ENCODE peak calls at places on chromosomes 7 and 10, in seven cellular contexts. G is AG09319, L is progenitor cell of endocrine pancreas, S is dorsolateral prefrontal cortex, M is colonic mucosa, A is fibroblast of lung, F is fibroblast of pulmonary artery. H is an unnamed sample.

GRCh38 chr10:122460891-122461293 is 461 bp upstream of the HTRA1 start:
- DNase-seq in G (no peak), L (no peak), S (no peak), M (no peak), A (no peak), F (no peak), H (no peak)

GRCh38 chr10:4240641-4241197 is 455.7 kb upstream of the KLF6 start:
- DNase-seq in G (peak; percentile 34), L (no peak), S (no peak), M (no peak), A (peak; percentile 72), F (peak; percentile 81), H (no peak)

GRCh38 chr7:25007668-25008067 is 27.7 kb upstream of the OSBPL3 start:
- DNase-seq in G (no peak), L (no peak), S (no peak), M (no peak), A (no peak), F (no peak), H (no peak)

GRCh38 chr7:42274052-42274451 is 37.0 kb upstream of the GLI3 start:
- DNase-seq in G (no peak), L (no peak), S (no peak), M (no peak), A (peak; percentile 97), F (peak; percentile 73), H (peak; percentile 80)

GRCh38 chr10:112446055-112446854 is 459 bp downstream of the ZDHHC6 start:
- DNase-seq in G (no peak), L (no peak), S (no peak), M (peak; percentile 33), A (peak; percentile 17), F (peak; percentile 15), H (peak; percentile 19)

GRCh38 chr7:103857435-103857834 is 132.0 kb downstream of the RELN start:
- DNase-seq in G (no peak), L (no peak), S (no peak), M (no peak), A (no peak), F (no peak), H (no peak)

GRCh38 chr7:24472093-24472492 is 101.2 kb upstream of the PALS2 start:
- DNase-seq in G (no peak), L (no peak), S (no peak), M (no peak), A (no peak), F (no peak), H (no peak)

GRCh38 chr7:37448637-37449331 is at the start of gene ELMO1:
- DNase-seq in G (no peak), L (peak; percentile 58), S (peak; percentile 53), M (peak; percentile 67), A (peak; percentile 50), F (peak; percentile 44), H (no peak)

GRCh38 chr10:78381072-78381471 is 347.4 kb downstream of the RPS24 start:
- DNase-seq in G (no peak), L (no peak), S (no peak), M (no peak), A (no peak), F (no peak), H (no peak)

GRCh38 chr10:123478112-123478511 is 188.0 kb upstream of the GPR26 start:
- DNase-seq in G (no peak), L (no peak), S (no peak), M (no peak), A (no peak), F (no peak), H (no peak)

GRCh38 chr7:137681657-137682562 is 164.9 kb downstream of the DGKI start:
- DNase-seq in G (peak; percentile 40), L (no peak), S (no peak), M (no peak), A (peak; percentile 88), F (peak; percentile 87), H (peak; percentile 82)

GRCh38 chr10:69439350-69439739 is 11.9 kb upstream of the TSPAN15 start:
- DNase-seq in G (no peak), L (no peak), S (peak; percentile 55), M (peak; percentile 80), A (no peak), F (no peak), H (peak; percentile 91)

GRCh38 chr10:58152698-58153263 is 114.9 kb downstream of the IPMK start:
- DNase-seq in G (peak; percentile 10), L (no peak), S (peak; percentile 33), M (peak; percentile 59), A (peak; percentile 63), F (peak; percentile 76), H (peak; percentile 80)

GRCh38 chr10:96992721-96993120 is 160.6 kb downstream of the LCOR start:
- DNase-seq in G (no peak), L (no peak), S (no peak), M (no peak), A (no peak), F (no peak), H (no peak)

GRCh38 chr10:15714847-15715246 is 4.9 kb downstream of the ITGA8 start:
- DNase-seq in G (no peak), L (no peak), S (no peak), M (no peak), A (no peak), F (no peak), H (no peak)

GRCh38 chr10:15719062-15719898 is 442 bp downstream of the ITGA8 start:
- DNase-seq in G (no peak), L (peak; percentile 34), S (no peak), M (peak; percentile 19), A (peak; percentile 40), F (no peak), H (no peak)

GRCh38 chr10:15712903-15713302 is 6.8 kb downstream of the ITGA8 start:
- DNase-seq in G (no peak), L (no peak), S (no peak), M (no peak), A (no peak), F (no peak), H (no peak)

GRCh38 chr10:15718495-15719061 is 1.1 kb downstream of the ITGA8 start:
- DNase-seq in G (no peak), L (no peak), S (no peak), M (no peak), A (no peak), F (no peak), H (no peak)

DNA sequence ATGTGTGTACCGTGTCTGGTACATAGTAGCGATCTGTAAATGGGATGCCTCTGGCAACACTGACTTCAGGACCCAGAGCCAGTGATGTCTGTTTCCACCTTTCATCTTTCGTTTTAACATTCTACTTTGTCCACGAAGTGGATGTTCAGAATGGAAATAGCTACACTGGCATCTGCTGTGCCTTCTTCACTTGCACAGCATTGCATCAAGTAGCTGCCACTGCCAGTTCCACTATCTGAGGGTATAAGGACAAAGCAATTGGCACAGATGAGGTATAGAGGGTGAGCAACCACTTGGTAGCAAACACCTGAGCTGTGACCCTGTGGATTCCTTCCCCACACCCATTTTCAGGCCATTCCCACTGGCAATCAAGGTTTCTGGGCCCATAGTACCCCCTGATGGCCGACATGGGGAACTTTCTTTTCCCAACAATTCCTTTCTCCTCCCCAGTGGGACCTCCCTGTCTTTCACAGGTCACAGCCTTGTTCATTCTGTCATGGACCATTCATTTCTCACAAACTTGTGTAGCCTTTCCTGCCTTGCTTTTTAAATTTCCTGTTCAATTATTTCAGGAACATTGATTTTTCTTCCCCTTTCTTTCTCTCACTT is 4.0 kb downstream of the ITGA8 start:
- DNase-seq in G (no peak), L (peak; percentile 11), S (no peak), M (no peak), A (peak; percentile 40), F (peak; percentile 30), H (peak; percentile 18)
- TF ChIP-seq CTCF in G (peak; percentile 60), L (peak; percentile 64), S (peak; percentile 43), M (peak; percentile 29), A (peak; percentile 72), F (peak; percentile 58), H (peak; percentile 26)

GRCh38 chr7:107122483-107122882 is 46.3 kb upstream of the HBP1 start:
- DNase-seq in G (peak; percentile 15), L (no peak), S (no peak), M (no peak), A (peak; percentile 90), F (no peak), H (peak; percentile 25)
- TF ChIP-seq CTCF in G (no peak), L (no peak), S (no peak), M (no peak), A (no peak), F (no peak), H (no peak)

DNA sequence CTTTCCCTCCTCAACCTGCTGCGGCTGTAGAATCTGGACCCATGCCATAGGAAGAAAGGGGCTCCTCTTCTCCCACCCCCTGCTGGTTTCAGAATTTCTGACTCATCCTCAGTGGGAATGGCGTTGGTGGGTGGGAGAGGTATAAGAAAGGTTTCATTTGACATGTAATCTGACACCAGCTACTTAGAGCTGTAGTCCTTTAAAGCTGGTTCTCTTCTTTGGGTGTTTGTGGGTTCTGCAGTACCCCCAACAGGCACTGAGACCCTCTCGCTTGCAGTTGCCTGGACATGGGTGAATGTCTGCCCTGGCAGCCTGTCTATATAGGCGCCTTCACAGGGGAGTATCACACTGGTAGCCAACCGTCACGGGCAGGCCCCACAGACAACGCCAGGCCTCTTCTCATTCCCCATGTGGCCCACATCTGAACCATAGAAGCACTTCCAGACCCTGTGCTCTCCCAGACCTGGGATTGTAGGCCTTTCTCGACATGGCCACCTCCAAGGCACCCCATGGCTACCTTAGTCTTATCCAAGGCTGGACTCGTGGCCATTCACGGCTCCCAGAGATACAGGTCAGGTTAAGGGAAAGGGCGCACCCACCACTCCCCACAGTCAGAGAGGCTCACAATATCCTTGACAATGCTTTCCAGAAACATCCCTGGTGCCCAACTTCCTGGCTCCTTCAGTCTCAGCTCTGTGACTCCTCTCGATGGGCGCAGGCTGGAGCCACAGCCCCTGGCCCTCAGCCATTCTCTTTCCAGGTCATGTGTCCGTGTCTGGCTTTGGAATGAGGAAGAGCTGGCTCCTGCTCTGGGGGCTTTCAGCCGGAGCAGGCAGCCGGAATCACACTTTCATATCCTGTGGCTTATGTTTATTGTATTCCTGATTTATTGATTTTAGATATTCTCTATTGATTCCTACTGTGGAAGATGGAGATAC is 17.5 kb downstream of the ZNF862 start:
- DNase-seq in G (no peak), L (no peak), S (no peak), M (no peak), A (peak; percentile 75), F (peak; percentile 63), H (peak; percentile 94)
- TF ChIP-seq CTCF in G (no peak), L (no peak), S (no peak), M (no peak), A (no peak), F (no peak), H (no peak)

DNA sequence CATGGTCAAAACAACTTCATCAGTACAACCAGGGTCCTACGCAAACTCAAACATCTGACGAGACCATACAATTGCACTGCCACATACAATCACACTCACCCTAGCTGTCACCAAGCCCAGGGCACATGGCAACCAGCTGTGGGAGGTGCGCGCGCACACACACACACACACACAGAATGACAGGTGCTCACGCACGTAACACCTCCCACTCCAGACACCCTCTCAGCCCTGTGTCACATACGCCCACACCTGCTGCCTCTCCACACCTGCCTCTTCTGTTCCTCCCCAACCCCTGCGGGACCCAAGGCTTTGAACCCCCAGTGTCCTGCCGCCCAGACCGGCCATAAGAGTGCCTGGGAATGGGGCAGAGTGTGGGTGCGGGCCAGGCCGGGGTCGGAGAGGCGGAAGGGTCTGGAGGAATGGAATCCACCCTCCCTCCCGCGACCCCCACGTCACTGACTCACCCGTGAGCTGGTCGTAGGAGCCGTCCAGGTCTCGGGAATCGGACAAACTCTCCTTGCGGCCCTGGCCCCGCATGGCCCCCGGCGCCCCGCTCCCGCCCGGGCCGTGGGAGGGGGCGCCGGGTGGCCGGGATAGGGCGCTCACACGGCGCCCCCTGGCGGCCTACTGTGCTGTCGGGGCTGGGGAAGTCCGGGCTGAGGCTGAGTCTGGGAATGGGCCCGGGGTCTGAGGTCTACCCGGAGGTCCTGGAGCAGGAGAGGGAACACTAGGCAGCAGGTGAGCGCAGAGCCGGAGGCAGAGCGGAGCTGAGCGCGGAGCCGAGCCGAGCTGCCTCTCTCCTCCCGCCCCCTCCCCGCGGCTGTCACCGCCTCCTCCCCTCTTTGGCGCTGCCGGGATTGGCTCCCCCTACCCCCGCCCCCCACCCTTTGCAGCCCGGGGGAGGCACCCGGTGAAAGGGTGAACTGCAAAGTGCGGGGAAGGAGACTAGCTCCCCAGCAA is at the start of gene KCNIP2:
- DNase-seq in G (no peak), L (peak; percentile 41), S (no peak), M (no peak), A (no peak), F (no peak), H (no peak)
- TF ChIP-seq CTCF in G (peak; percentile 21), L (peak; percentile 71), S (peak; percentile 59), M (peak; percentile 24), A (peak; percentile 40), F (peak; percentile 33), H (peak; percentile 27)